ENCODE peak calls at places on chromosomes 12 and 14, in seven cellular contexts. P is neuronal stem cell, X is mesendoderm, W is trophoblast cell, J is IMR-90, Q is H1, D is mesenchymal stem cell. E is an unnamed sample.
A peak's percentile ranks its signal among the peaks of the same experiment; 100 is the strongest.

GRCh38 chr12:132279184-132279889 is 50.1 kb downstream of the GALNT9 start:
- DNase-seq in Q (no peak), J (peak; percentile 9), D (no peak), P (no peak), X (peak; percentile 27), W (no peak), E (peak; percentile 66)

GRCh38 chr12:4443616-4444015 is 2.0 kb downstream of the FGF6 start:
- DNase-seq in P (no peak), D (no peak), Q (peak; percentile 36), J (no peak), X (no peak), W (no peak), E (peak; percentile 29)

GRCh38 chr14:68604361-68604730 is 188.5 kb downstream of the ZFP36L1 start:
- DNase-seq in P (no peak), J (no peak), Q (no peak), D (no peak), X (no peak), W (no peak), E (no peak)

GRCh38 chr14:23034498-23035302 is at the start of gene PSMB5:
- DNase-seq in X (peak; percentile 99), D (peak; percentile 96), J (peak; percentile 96), P (peak; percentile 88), Q (peak; percentile 80), W (peak; percentile 94), E (peak; percentile 95)

GRCh38 chr12:65742481-65742971 is 81.8 kb upstream of the HMGA2 start:
- DNase-seq in W (no peak), Q (no peak), J (peak; percentile 44), P (peak; percentile 59), D (peak; percentile 47), X (peak; percentile 78), E (no peak)

GRCh38 chr12:57181561-57182155 is 34.2 kb upstream of the LRP1-AS start:
- DNase-seq in P (no peak), D (no peak), J (no peak), X (peak; percentile 16), Q (no peak), W (no peak), E (no peak)

GRCh38 chr14:95664046-95664445 is 22.2 kb upstream of the TCL1B start:
- DNase-seq in P (no peak), D (no peak), J (no peak), W (no peak), Q (no peak), X (no peak), E (no peak)

GRCh38 chr14:55160989-55161388 is 30.4 kb downstream of the DLGAP5 start:
- DNase-seq in J (peak; percentile 54), W (no peak), P (no peak), X (no peak), Q (no peak), D (peak; percentile 40), E (no peak)

GRCh38 chr12:54996235-54996634 is 11.7 kb upstream of the TESPA1 start:
- DNase-seq in J (no peak), Q (no peak), D (no peak), W (no peak), P (no peak), X (no peak), E (no peak)

GRCh38 chr14:104968153-104968527 is 10.0 kb downstream of the AHNAK2 start:
- DNase-seq in Q (peak; percentile 79), J (peak; percentile 35), W (no peak), X (peak; percentile 56), P (no peak), D (peak; percentile 70), E (peak; percentile 69)

GRCh38 chr12:53067074-53067992 is 11.9 kb downstream of the SPRYD3 start:
- DNase-seq in W (no peak), D (no peak), J (no peak), P (no peak), Q (no peak), X (no peak), E (no peak)

GRCh38 chr14:95609398-95609990 is 74.6 kb downstream of the GLRX5 start:
- DNase-seq in W (peak; percentile 66), D (peak; percentile 1), X (peak; percentile 76), P (peak; percentile 45), Q (peak; percentile 80), J (peak; percentile 23), E (peak; percentile 69)

GRCh38 chr14:90698379-90698869 is 117.8 kb downstream of the TTC7B start:
- DNase-seq in X (peak; percentile 45), Q (no peak), W (no peak), D (peak; percentile 64), P (no peak), J (peak; percentile 58), E (no peak)

GRCh38 chr14:100619382-100620305 is 32.4 kb upstream of the BEGAIN start:
- DNase-seq in Q (no peak), J (no peak), P (no peak), X (no peak), W (no peak), D (no peak), E (no peak)

GRCh38 chr12:116761499-116761898 is 23.4 kb downstream of the RNFT2 start:
- DNase-seq in D (no peak), W (no peak), P (no peak), J (no peak), Q (no peak), X (no peak), E (no peak)

GRCh38 chr14:96455588-96455987 is 46.6 kb upstream of the PAPOLA start:
- DNase-seq in J (peak; percentile 12), Q (no peak), P (no peak), D (no peak), X (no peak), W (peak; percentile 91), E (no peak)

DNA sequence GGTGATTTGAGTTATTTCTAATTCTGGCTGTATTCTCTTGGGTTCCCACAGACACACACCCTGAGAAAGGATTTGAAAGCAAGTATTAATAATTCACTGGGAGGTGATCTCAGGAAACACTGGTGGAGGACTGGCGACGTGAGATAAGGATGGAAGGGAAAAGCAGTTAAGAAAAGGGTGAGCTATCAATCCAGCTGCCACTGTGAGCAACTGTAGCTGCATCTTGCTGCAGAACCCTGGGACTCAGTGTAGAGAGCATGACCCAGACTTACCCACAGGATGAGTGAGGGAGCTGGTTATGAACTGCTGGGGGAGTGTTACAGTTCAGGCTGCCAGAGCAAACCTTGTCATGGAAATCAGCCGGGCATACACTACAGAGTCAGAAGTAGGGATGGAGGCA is 71.9 kb downstream of the RESF1 start:
- DNase-seq in D (no peak), P (no peak), X (peak; percentile 47), W (no peak), J (no peak), Q (no peak), E (no peak)
- H2AK5ac ChIP-seq in D (no peak overlapping the region), P (no peak overlapping the region), X (no peak overlapping the region), W (peak overlapping the region; percentile 84), J (no peak overlapping the region), Q (no peak overlapping the region), E (no peak overlapping the region)

DNA sequence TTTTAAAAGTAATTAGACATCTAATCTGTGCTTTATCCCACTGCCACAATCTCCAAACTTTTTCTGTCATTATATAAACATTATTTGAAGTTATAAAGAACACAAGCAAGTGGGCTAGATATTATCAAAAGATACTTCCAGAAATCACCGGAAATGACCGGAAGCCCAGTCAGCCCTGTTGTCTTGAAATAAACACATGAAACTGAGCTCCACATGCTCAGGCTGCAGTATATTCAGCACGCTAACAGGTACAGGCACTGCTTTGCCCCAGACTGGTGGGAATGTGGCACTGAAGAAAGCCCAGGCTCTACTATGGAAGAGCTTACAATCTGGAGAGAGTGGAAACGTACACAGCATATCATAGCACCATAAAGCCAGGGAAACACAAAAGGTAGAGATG is 158.9 kb upstream of the PLEKHG7 start:
- DNase-seq in W (no peak), P (no peak), J (peak; percentile 19), X (no peak), Q (no peak), D (no peak), E (no peak)
- H3K27ac ChIP-seq in W (peak overlapping the region; percentile 66), P (no peak overlapping the region), J (no peak overlapping the region), X (no peak overlapping the region), Q (no peak overlapping the region), D (no peak overlapping the region), E (no peak overlapping the region)

GRCh38 chr14:61540931-61541330 is 154.4 kb upstream of the HIF1A start:
- DNase-seq in Q (no peak), X (no peak), D (no peak), J (no peak), W (no peak), P (no peak), E (no peak)

GRCh38 chr14:61537567-61538463 is 157.5 kb upstream of the HIF1A start:
- DNase-seq in W (peak; percentile 83), D (peak; percentile 76), J (peak; percentile 90), Q (no peak), P (no peak), X (peak; percentile 84), E (peak; percentile 56)

GRCh38 chr14:61536661-61537566 is 158.4 kb upstream of the HIF1A start:
- DNase-seq in W (peak; percentile 75), P (no peak), X (no peak), J (no peak), D (no peak), Q (no peak), E (no peak)

GRCh38 chr14:61539631-61540030 is 155.7 kb upstream of the HIF1A start:
- DNase-seq in Q (no peak), J (no peak), X (no peak), P (no peak), D (no peak), W (no peak), E (no peak)

GRCh38 chr14:61538464-61539022 is 156.8 kb upstream of the HIF1A start:
- DNase-seq in J (no peak), P (no peak), D (no peak), W (no peak), Q (no peak), X (no peak), E (no peak)
- H3K9ac ChIP-seq in J (no peak overlapping the region), P (no peak overlapping the region), D (peak overlapping the region; percentile 49), W (no peak overlapping the region), Q (no peak overlapping the region), X (no peak overlapping the region), E (no peak overlapping the region)

GRCh38 chr12:7411343-7411742 is 32.6 kb downstream of the CD163L1 start:
- DNase-seq in Q (no peak), D (no peak), W (no peak), J (no peak), X (peak; percentile 6), P (no peak), E (peak; percentile 38)
- H2AK5ac ChIP-seq in Q (no peak overlapping the region), D (no peak overlapping the region), W (no peak overlapping the region), J (no peak overlapping the region), X (no peak overlapping the region), P (no peak overlapping the region), E (no peak overlapping the region)

GRCh38 chr12:78403681-78404080 is 460.9 kb upstream of the SYT1 start:
- DNase-seq in W (peak; percentile 40), Q (no peak), P (no peak), J (peak; percentile 40), D (peak; percentile 86), X (no peak), E (no peak)
- H3K27ac ChIP-seq in W (no peak overlapping the region), Q (no peak overlapping the region), P (no peak overlapping the region), J (no peak overlapping the region), D (peak overlapping the region; percentile 90), X (no peak overlapping the region), E (no peak overlapping the region)

GRCh38 chr12:107610030-107610859 is 75.4 kb upstream of the PWP1 start:
- DNase-seq in X (peak; percentile 66), W (no peak), P (peak; percentile 38), J (peak; percentile 48), Q (peak; percentile 78), D (peak; percentile 32), E (peak; percentile 85)
- H3K9ac ChIP-seq in X (no peak overlapping the region), W (no peak overlapping the region), P (no peak overlapping the region), J (no peak overlapping the region), Q (peak overlapping the region; percentile 11), D (no peak overlapping the region), E (peak overlapping the region; percentile 59)

E was measured in H9.